ENCODE peak calls at places on chromosomes 3 and 15, in six cellular contexts. L is suprapubic skin; P is ovary; O is CD8-positive, alpha-beta T cell; M is left lung; K is pancreas. Z is an unnamed sample.

GRCh38 chr3:72821170-72821781 is 27.0 kb downstream of the SHQ1 start:
- DNase-seq in L (no peak), P (no peak), O (no peak), M (no peak), K (no peak), Z (no peak)

GRCh38 chr3:113226491-113226890 is 15.1 kb downstream of the BOC start:
- DNase-seq in L (no peak), P (no peak), O (no peak), M (no peak), K (no peak), Z (no peak)

GRCh38 chr3:64975138-64975537 is 287.3 kb upstream of the ADAMTS9 start:
- DNase-seq in L (no peak), P (no peak), O (no peak), M (no peak), K (no peak), Z (no peak)

GRCh38 chr3:144638009-144638408 is 666.4 kb downstream of the DIPK2A start:
- DNase-seq in L (no peak), P (no peak), O (no peak), M (no peak), K (no peak), Z (no peak)

GRCh38 chr3:194995334-194995733 is 275.6 kb downstream of the XXYLT1 start:
- DNase-seq in L (peak; percentile 35), P (no peak), O (no peak), M (no peak), K (no peak), Z (no peak)

GRCh38 chr3:171845541-171846284 is 2.6 kb downstream of the TMEM212 start:
- DNase-seq in L (no peak), P (no peak), O (no peak), M (no peak), K (no peak), Z (no peak)

GRCh38 chr3:119240101-119240581 is 537 bp downstream of the B4GALT4 start:
- DNase-seq in L (no peak), P (peak; percentile 50), O (no peak), M (no peak), K (no peak), Z (no peak)

GRCh38 chr15:59283717-59284336 is 77.2 kb downstream of the LDHAL6B start:
- DNase-seq in L (no peak), P (no peak), O (no peak), M (no peak), K (no peak), Z (no peak)

GRCh38 chr3:169344465-169344864 is 319.0 kb downstream of the MECOM start:
- DNase-seq in L (no peak), P (no peak), O (no peak), M (no peak), K (no peak), Z (no peak)

GRCh38 chr15:33612721-33613304 is 302.0 kb downstream of the RYR3 start:
- DNase-seq in L (no peak), P (no peak), O (no peak), M (no peak), K (no peak), Z (no peak)

GRCh38 chr3:155958676-155959075 is 88.2 kb downstream of the GMPS start:
- DNase-seq in L (no peak), P (no peak), O (no peak), M (no peak), K (peak; percentile 10), Z (no peak)

GRCh38 chr3:49255112-49255511 is 21.9 kb downstream of the C3orf62 start:
- DNase-seq in L (no peak), P (no peak), O (no peak), M (no peak), K (no peak), Z (no peak)

GRCh38 chr3:127141921-127142730 is 50.8 kb upstream of the PRR23E start:
- DNase-seq in L (no peak), P (no peak), O (no peak), M (peak; percentile 83), K (peak; percentile 93), Z (no peak)

GRCh38 chr15:85704720-85705119 is 90.0 kb downstream of the KLHL25 start:
- DNase-seq in L (no peak), P (no peak), O (no peak), M (no peak), K (no peak), Z (no peak)

GRCh38 chr3:58573638-58574037 is 3.6 kb downstream of the FAM107A start:
- DNase-seq in L (no peak), P (peak; percentile 29), O (no peak), M (no peak), K (no peak), Z (no peak)
- H3K4me3 ChIP-seq in L (peak overlapping the region; percentile 36), P (no peak overlapping the region), O (no peak overlapping the region), M (no peak overlapping the region), K (no peak overlapping the region), Z (no peak overlapping the region)

GRCh38 chr3:40363681-40364080 is 23.3 kb upstream of the ENTPD3 start:
- DNase-seq in L (no peak), P (no peak), O (no peak), M (no peak), K (no peak), Z (no peak)
- H3K4me1 ChIP-seq in L (peaks cover 13% of the 10 kb centered on the region), P (peaks cover 3% of the 10 kb centered on the region), O (no peaks in the 10 kb centered on the region), M (peaks cover 5% of the 10 kb centered on the region), K (no peaks in the 10 kb centered on the region), Z (no peaks in the 10 kb centered on the region)

GRCh38 chr15:20348900-20349773 is 192.5 kb downstream of the GOLGA6L6 start:
- DNase-seq in L (peak; percentile 81), P (peak; percentile 14), O (peak; percentile 14), M (peak; percentile 92), K (no peak), Z (no peak)

GRCh38 chr15:20345401-20345958 is 196.1 kb downstream of the GOLGA6L6 start:
- DNase-seq in L (no peak), P (no peak), O (no peak), M (peak; percentile 87), K (no peak), Z (no peak)

GRCh38 chr15:20349774-20350498 is 191.7 kb downstream of the GOLGA6L6 start:
- DNase-seq in L (peak; percentile 82), P (no peak), O (no peak), M (peak; percentile 90), K (no peak), Z (no peak)

GRCh38 chr15:20346082-20346805 is 195.4 kb downstream of the GOLGA6L6 start:
- DNase-seq in L (peak; percentile 74), P (no peak), O (no peak), M (peak; percentile 82), K (no peak), Z (no peak)

DNA sequence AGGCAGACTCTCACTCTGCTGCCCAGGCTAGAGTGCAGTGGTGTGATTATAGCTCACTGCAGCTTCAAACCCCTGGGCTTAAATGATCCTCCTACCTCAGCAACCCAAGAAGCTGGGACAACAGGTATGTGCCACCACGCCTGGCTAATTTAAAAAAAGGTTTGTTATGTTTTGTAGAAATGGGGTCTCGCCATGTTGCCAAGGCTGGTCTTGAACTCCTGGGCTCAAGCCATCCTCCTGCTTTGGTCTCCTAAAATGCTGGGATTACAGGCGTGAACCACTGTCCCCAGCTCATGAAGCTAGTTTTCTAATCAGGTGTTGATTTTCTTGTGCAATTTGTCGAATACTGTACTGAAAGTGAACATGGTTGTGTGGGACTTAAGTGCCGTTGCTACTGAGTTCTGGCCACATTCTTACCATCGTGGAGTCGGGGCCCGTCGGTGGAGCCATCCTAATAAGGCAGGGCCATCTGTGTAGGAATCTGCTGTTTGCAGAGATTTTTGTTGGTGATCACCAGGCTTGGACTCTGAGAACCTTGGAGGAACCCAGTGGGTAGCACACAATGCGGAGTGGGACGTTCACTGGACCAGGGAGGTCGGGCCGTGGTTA is 193.2 kb downstream of the GOLGA6L6 start:
- DNase-seq in L (no peak), P (no peak), O (no peak), M (peak; percentile 84), K (no peak), Z (no peak)
- H3K9me3 ChIP-seq in L (peaks cover 13% of the 10 kb centered on the region), P (no peaks in the 10 kb centered on the region), O (no peaks in the 10 kb centered on the region), M (peaks cover 26% of the 10 kb centered on the region), K (no peaks in the 10 kb centered on the region), Z (no peaks in the 10 kb centered on the region)

DNA sequence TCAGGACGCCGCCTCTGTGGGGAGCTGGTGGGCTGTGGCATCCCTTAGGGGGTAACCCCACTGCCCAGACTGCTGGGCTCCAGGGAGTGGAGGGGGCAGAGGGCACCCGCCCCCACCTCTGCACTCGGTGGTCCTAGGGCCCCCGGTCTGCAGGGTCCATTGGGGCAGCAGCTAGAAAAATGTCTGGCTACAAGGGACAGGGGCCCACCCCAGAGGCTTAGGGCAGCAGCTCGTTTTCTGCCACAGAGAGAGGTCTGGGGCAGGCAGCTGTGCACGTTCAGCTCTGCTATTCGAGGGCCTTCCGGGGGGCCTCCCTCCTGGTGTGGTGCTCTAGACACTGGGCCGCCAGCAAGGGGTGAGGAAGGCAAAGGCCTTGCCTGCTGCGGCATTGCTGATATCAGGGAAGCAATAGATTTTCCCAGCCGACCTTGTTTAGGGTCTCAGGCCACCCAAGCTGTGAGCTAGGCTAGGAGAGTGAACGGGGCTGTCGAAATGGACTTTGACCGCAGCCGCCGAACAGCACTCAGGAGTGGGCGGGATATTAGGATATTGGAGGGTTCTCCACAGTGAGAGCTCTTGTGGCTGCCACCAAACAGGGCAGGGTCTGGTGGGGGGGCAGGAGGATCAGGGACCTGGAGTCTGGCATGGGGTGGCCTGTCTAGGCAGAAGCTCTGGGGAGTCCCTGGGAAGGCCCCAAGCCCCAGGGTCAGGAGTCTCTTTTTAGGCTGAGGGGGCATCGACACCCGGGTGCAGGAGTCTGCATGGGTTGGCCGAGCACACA is 61.4 kb upstream of the KLF13 start:
- DNase-seq in L (peak; percentile 73), P (no peak), O (peak; percentile 12), M (no peak), K (no peak), Z (no peak)
- H3K4me3 ChIP-seq in L (no peak overlapping the region), P (no peak overlapping the region), O (peak overlapping the region; percentile 42), M (no peak overlapping the region), K (no peak overlapping the region), Z (peak overlapping the region; percentile 3)

GRCh38 chr3:188239035-188239434 is 85.1 kb downstream of the LPP start:
- DNase-seq in L (no peak), P (no peak), O (no peak), M (no peak), K (no peak), Z (no peak)
- H3K4me1 ChIP-seq in L (peaks cover 22% of the 10 kb centered on the region), P (peaks cover 23% of the 10 kb centered on the region), O (no peaks in the 10 kb centered on the region), M (no peaks in the 10 kb centered on the region), K (peaks cover 4% of the 10 kb centered on the region), Z (no peaks in the 10 kb centered on the region)

GRCh38 chr15:79916424-79916823 is 19.6 kb upstream of the MTHFS start:
- DNase-seq in L (no peak), P (no peak), O (no peak), M (no peak), K (no peak), Z (no peak)

GRCh38 chr15:79919749-79920511 is 23.1 kb upstream of the MTHFS start:
- DNase-seq in L (no peak), P (no peak), O (no peak), M (no peak), K (no peak), Z (no peak)

GRCh38 chr15:79918278-79918677 is 21.5 kb upstream of the MTHFS start:
- DNase-seq in L (no peak), P (no peak), O (no peak), M (peak; percentile 58), K (no peak), Z (no peak)

GRCh38 chr15:79919090-79919748 is 22.4 kb upstream of the MTHFS start:
- DNase-seq in L (no peak), P (no peak), O (no peak), M (peak; percentile 68), K (no peak), Z (no peak)

DNA sequence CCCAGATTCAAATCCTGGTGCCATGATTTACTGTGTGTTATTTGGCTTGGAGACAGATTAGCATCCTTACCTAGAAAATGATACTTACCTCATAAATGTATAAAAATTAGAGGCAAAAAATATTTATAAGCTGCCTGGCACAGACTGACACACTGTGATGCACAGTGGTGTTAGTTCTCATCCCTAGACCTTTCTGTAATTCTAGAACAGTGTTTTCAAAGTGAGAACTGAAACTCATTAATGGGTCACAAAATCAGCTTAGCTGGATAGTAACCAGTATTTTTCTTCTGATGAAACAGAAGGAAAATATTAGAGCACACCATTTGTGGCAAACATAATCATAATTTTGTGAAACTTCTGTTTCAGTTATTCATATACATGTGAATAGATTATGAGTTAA is 17.9 kb upstream of the MTHFS start:
- DNase-seq in L (no peak), P (no peak), O (no peak), M (no peak), K (no peak), Z (no peak)
- H3K9me3 ChIP-seq in L (peaks cover 50% of the 10 kb centered on the region), P (no peaks in the 10 kb centered on the region), O (peaks cover 37% of the 10 kb centered on the region), M (peaks cover 70% of the 10 kb centered on the region), K (no peaks in the 10 kb centered on the region), Z (peaks cover 25% of the 10 kb centered on the region)

Z was measured in effector memory CD4-positive, alpha-beta T cell.